ENCODE peak calls at places on chromosomes 3 and 15, in four cellular contexts. G is tibial artery; N is PC-3; X is Jurkat, Clone E6-1. I is an unnamed sample.

GRCh38 chr3:57512174-57512573 is 32.0 kb downstream of the DNAH12 start:
- DNase-seq in X (no peak), G (no peak), N (peak; percentile 48), I (no peak)

GRCh38 chr3:65406470-65406869 is 632.2 kb downstream of the MAGI1 start:
- DNase-seq in X (no peak), G (no peak), N (peak; percentile 3), I (no peak)

GRCh38 chr15:63107895-63108546 is 13.6 kb upstream of the LACTB start:
- DNase-seq in N (peak; percentile 38), X (no peak), G (no peak), I (no peak)

GRCh38 chr3:136862611-136862951 is 573 bp downstream of the NCK1 start:
- DNase-seq in X (no peak), N (peak; percentile 54), G (peak; percentile 70), I (peak; percentile 80)

GRCh38 chr15:101827257-101827656 is 15.3 kb downstream of the OR4F15 start:
- DNase-seq in N (no peak), G (no peak), X (no peak), I (no peak)

GRCh38 chr15:71341811-71342550 is 226.7 kb downstream of the THSD4 start:
- DNase-seq in G (no peak), N (no peak), X (no peak), I (no peak)

GRCh38 chr3:135000465-135000864 is 205.4 kb downstream of the EPHB1 start:
- DNase-seq in X (no peak), G (no peak), N (no peak), I (no peak)

GRCh38 chr15:32878849-32879795 is 161.3 kb downstream of the GREM1 start:
- DNase-seq in G (no peak), X (no peak), N (no peak), I (peak; percentile 10)

GRCh38 chr15:98272586-98272985 is 312.1 kb downstream of the ARRDC4 start:
- DNase-seq in X (no peak), G (no peak), N (no peak), I (no peak)

GRCh38 chr3:42537350-42537749 is 34.9 kb downstream of the VIPR1 start:
- DNase-seq in N (no peak), G (no peak), X (no peak), I (no peak)

GRCh38 chr3:152307829-152308474 is 39.2 kb downstream of the MBNL1 start:
- DNase-seq in N (peak; percentile 92), G (no peak), X (no peak), I (no peak)

GRCh38 chr3:149586871-149587270 is 71.0 kb downstream of the WWTR1 start:
- DNase-seq in N (peak; percentile 97), G (no peak), X (no peak), I (no peak)

GRCh38 chr3:69092030-69092513 is 7.3 kb downstream of the ARL6IP5 start:
- DNase-seq in G (no peak), X (peak; percentile 51), N (no peak), I (peak; percentile 78)

GRCh38 chr3:69013256-69014021 is at the start of gene EOGT:
- DNase-seq in X (peak; percentile 24), G (peak; percentile 87), N (peak; percentile 70), I (peak; percentile 91)

GRCh38 chr3:44392489-44392888 is 53.9 kb downstream of the TCAIM start:
- DNase-seq in N (no peak), X (no peak), G (no peak), I (no peak)

GRCh38 chr15:49876401-49877038 is 242.5 kb downstream of the ATP8B4 start:
- DNase-seq in G (peak; percentile 35), X (no peak), N (peak; percentile 42), I (peak; percentile 43)

GRCh38 chr3:113514265-113514769 is 639 bp downstream of the SPICE1 start:
- DNase-seq in N (no peak), X (no peak), G (no peak), I (peak; percentile 51)

GRCh38 chr15:74291101-74292071 is 55.3 kb downstream of the CCDC33 start:
- DNase-seq in X (peak; percentile 78), G (peak; percentile 68), N (peak; percentile 67), I (peak; percentile 94)

GRCh38 chr15:85073556-85074194 is 92.0 kb downstream of the PDE8A start:
- DNase-seq in X (no peak), N (peak; percentile 22), G (no peak), I (no peak)

GRCh38 chr3:60573494-60573893 is 677.8 kb downstream of the FHIT start:
- DNase-seq in N (peak; percentile 76), X (no peak), G (no peak), I (no peak)

GRCh38 chr3:45241206-45241605 is 15.1 kb upstream of the TMEM158 start:
- DNase-seq in G (no peak), N (no peak), X (no peak), I (no peak)

GRCh38 chr3:123758081-123758564 is 126.0 kb downstream of the MYLK start:
- DNase-seq in N (peak; percentile 86), X (peak; percentile 66), G (no peak), I (no peak)

GRCh38 chr15:37995461-37996347 is 61.3 kb downstream of the TMCO5A start:
- DNase-seq in N (peak; percentile 73), X (peak; percentile 48), G (no peak), I (peak; percentile 84)

GRCh38 chr3:6779140-6779539 is 81.8 kb upstream of the GRM7 start:
- DNase-seq in X (peak; percentile 5), G (no peak), N (no peak), I (peak; percentile 42)

GRCh38 chr3:130895690-130896089 is 1.8 kb downstream of the ATP2C1 start:
- DNase-seq in N (no peak), G (no peak), X (no peak), I (peak; percentile 55)

GRCh38 chr3:130896101-130896500 is 2.2 kb downstream of the ATP2C1 start:
- DNase-seq in N (no peak), X (peak; percentile 40), G (no peak), I (peak; percentile 70)

GRCh38 chr3:130894873-130895330 is 1.0 kb downstream of the ATP2C1 start:
- DNase-seq in N (no peak), X (no peak), G (no peak), I (peak; percentile 68)

GRCh38 chr3:130894130-130894872 is 417 bp downstream of the ATP2C1 start:
- DNase-seq in G (peak; percentile 35), N (no peak), X (no peak), I (peak; percentile 79)

GRCh38 chr3:130897316-130897715 is 3.4 kb downstream of the ATP2C1 start:
- DNase-seq in X (no peak), G (no peak), N (no peak), I (peak; percentile 55)
- H3K4me3 ChIP-seq in X (no peak overlapping the region), G (no peak overlapping the region), N (no peak overlapping the region), I (peak overlapping the region; percentile 75)

GRCh38 chr3:53845103-53845880 is 927 bp downstream of the CHDH start:
- DNase-seq in N (peak; percentile 67), X (no peak), G (peak; percentile 36), I (no peak)
- H3K4me3 ChIP-seq in N (peak overlapping the region; percentile 68), X (no peak overlapping the region), G (peak overlapping the region; percentile 56), I (no peak overlapping the region)

GRCh38 chr15:93087825-93088199 is 1.2 kb downstream of the RGMA start:
- DNase-seq in X (peak; percentile 80), N (peak; percentile 62), G (peak; percentile 76), I (peak; percentile 87)
- H3K4me3 ChIP-seq in X (peak overlapping the region; percentile 60), N (peak overlapping the region; percentile 32), G (peak overlapping the region; percentile 49), I (no peak overlapping the region)

DNA sequence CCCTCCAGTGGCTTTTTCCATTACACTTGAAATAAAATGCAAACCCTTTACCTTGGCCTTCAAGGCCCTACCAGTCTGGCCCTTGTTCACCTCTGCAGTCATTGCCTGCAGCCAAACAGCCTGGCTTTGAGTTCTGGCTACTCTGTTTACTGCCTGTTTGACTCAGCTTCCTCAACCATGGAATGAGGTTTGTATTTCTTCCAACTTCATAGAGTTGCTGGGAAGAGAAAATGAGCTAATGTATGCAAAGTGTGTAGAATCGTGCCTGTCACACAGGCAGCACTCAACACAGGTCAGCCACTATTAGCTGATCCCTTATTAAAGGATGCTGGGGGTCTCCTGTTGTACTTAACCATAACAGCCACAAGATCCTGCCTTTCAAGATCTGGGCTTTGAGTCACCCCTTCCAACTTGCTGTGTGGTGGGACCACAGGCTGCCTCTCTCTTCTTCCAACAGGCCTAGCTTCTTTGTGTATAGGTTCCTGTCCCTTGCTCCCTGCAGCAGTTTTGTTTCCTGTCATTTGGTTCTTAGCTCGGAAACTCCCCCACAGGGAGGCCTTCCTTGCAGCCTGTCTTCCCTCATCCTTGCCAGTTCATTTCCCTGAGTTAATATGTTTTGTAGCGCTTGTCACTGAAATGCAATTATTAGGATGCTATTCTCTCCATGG is 6.4 kb downstream of the MED12L start:
- DNase-seq in X (peak; percentile 64), G (no peak), N (peak; percentile 47), I (no peak)
- H3K4me3 ChIP-seq in X (no peak overlapping the region), G (no peak overlapping the region), N (no peak overlapping the region), I (no peak overlapping the region)

GRCh38 chr3:63274359-63274758 is 3.7 kb upstream of the SYNPR start:
- DNase-seq in X (no peak), G (no peak), N (no peak), I (no peak)

GRCh38 chr3:63279000-63279366 is 875 bp downstream of the SYNPR start:
- DNase-seq in N (no peak), X (no peak), G (no peak), I (no peak)

GRCh38 chr3:63279442-63279841 is 1.3 kb downstream of the SYNPR start:
- DNase-seq in G (no peak), X (no peak), N (no peak), I (no peak)

GRCh38 chr3:63278171-63278999 is at the start of gene SYNPR:
- DNase-seq in X (no peak), N (no peak), G (no peak), I (no peak)
- H3K4me3 ChIP-seq in X (no peak within 1 kb of the TSS), N (no peak within 1 kb of the TSS), G (no peak within 1 kb of the TSS), I (no peak within 1 kb of the TSS)

DNA sequence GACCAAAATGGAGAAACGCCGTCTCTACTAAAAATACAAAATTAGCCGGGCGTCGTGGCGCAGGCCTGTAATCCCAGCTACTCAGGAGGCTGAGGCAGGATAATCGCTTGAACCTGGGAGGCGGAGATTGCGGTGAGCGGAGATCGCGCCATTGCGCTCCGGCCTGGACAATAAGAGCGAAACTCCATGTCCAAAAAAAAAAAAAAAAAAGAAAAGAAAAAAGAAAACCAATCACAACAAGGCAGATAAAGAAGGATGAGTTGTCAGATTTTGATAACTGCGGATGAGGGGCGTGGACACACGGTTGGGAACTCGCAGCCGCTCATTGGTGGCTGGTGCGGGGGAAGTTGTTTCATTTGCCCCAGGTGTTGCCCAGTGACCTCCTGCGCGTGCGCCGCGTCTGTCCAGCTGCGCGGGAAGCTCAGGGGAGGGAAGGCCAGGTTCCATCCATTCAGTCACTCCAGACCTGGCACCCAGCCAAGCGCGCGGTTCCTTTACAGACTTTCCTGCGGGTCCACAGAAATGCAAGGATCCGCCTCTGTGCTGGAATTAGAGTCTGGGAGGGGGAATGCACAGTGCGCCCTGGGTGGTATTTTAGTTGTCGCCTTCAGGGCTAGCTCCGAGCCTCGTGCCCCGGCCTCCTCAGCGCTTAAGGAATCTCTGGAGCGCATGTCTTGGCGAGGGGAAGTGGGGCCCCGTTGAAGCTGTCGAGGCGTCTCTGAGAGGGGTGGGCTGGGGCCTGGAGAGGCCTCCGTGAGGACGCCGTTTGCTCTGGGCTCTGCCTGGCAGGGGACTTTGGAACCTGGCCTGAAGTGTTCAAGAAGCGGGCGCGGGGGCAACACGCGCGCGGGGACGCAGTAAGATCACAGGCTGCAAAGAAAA is 708 bp upstream of the GCHFR start:
- DNase-seq in N (peak; percentile 75), G (peak; percentile 62), X (no peak), I (peak; percentile 67)
- H3K4me3 ChIP-seq in N (peak overlapping the region; percentile 63), G (peak overlapping the region; percentile 62), X (peak overlapping the region; percentile 56), I (peak overlapping the region; percentile 73)

GRCh38 chr15:23416349-23417276 is 30.4 kb downstream of the GOLGA6L2 start:
- DNase-seq in X (no peak), G (no peak), N (no peak), I (no peak)
- H3K4me3 ChIP-seq in X (no peak overlapping the region), G (no peak overlapping the region), N (no peak overlapping the region), I (no peak overlapping the region)

GRCh38 chr15:68700395-68701123 is 120.1 kb downstream of the ANP32A start:
- DNase-seq in G (peak; percentile 51), N (no peak), X (no peak), I (no peak)
- H3K4me3 ChIP-seq in G (peak overlapping the region; percentile 5), N (no peak overlapping the region), X (no peak overlapping the region), I (no peak overlapping the region)

GRCh38 chr15:77771616-77772015 is 138.9 kb upstream of the LINGO1 start:
- DNase-seq in G (no peak), X (no peak), N (no peak), I (no peak)
- H3K4me3 ChIP-seq in G (no peak overlapping the region), X (no peak overlapping the region), N (no peak overlapping the region), I (no peak overlapping the region)